ENCODE peak calls at places on chromosomes 16 and 17, in four cellular contexts. I, J, T and M are unnamed samples.

GRCh38 chr16:1530349-1530882 is 3.0 kb upstream of the TMEM204 start:
- DNase-seq in T (no peak), I (no peak), J (no peak), M (no peak)

GRCh38 chr16:13343981-13344380 is 442.6 kb downstream of the SHISA9 start:
- DNase-seq in J (no peak), T (no peak), I (no peak), M (no peak)

GRCh38 chr16:70772493-70772892 is 28.5 kb downstream of the VAC14 start:
- DNase-seq in I (no peak), T (no peak), J (no peak), M (no peak)

GRCh38 chr17:82236142-82236971 is 7.5 kb downstream of the SLC16A3 start:
- DNase-seq in T (no peak), I (peak; percentile 79), J (peak; percentile 79), M (peak; percentile 88)

GRCh38 chr17:77451894-77452852 is 311.4 kb downstream of the SEC14L1 start:
- DNase-seq in T (no peak), I (no peak), J (no peak), M (peak; percentile 77)

GRCh38 chr17:3433741-3434140 is at the start of gene OR1E2:
- DNase-seq in T (no peak), J (no peak), I (no peak), M (no peak)

GRCh38 chr17:41510251-41511065 is 5.0 kb upstream of the KRT13 start:
- DNase-seq in T (no peak), J (no peak), I (no peak), M (peak; percentile 56)

GRCh38 chr17:13460646-13461045 is 141.1 kb downstream of the HS3ST3A1 start:
- DNase-seq in J (no peak), I (no peak), T (no peak), M (no peak)

GRCh38 chr17:49266233-49266632 is 35.6 kb upstream of the PHOSPHO1 start:
- DNase-seq in T (no peak), J (no peak), I (no peak), M (no peak)

GRCh38 chr17:81084691-81085419 is 49.9 kb downstream of the BAIAP2 start:
- DNase-seq in T (no peak), J (no peak), I (no peak), M (no peak)

GRCh38 chr17:11701906-11702305 is 103.6 kb downstream of the DNAH9 start:
- DNase-seq in J (no peak), T (no peak), I (no peak), M (no peak)

GRCh38 chr16:88558457-88559442 is 11.5 kb upstream of the ZC3H18 start:
- DNase-seq in I (peak; percentile 23), J (peak; percentile 83), T (peak; percentile 51), M (peak; percentile 85)

GRCh38 chr17:66633322-66633965 is 201.5 kb upstream of the CACNG5 start:
- DNase-seq in I (peak; percentile 70), T (no peak), J (no peak), M (no peak)

GRCh38 chr16:75952124-75952523 is 225.8 kb upstream of the CPHXL start:
- DNase-seq in J (no peak), I (no peak), T (no peak), M (no peak)

GRCh38 chr16:69186642-69187386 is at the start of gene SNTB2:
- DNase-seq in I (peak; percentile 89), T (peak; percentile 85), J (peak; percentile 87), M (peak; percentile 97)

GRCh38 chr17:48163809-48164208 is 56.2 kb downstream of the SNX11 start:
- DNase-seq in J (no peak), T (no peak), I (no peak), M (no peak)

GRCh38 chr16:88754912-88755744 is 29.9 kb downstream of the PIEZO1 start:
- DNase-seq in T (no peak), I (no peak), J (no peak), M (peak; percentile 76)

GRCh38 chr17:32503251-32504165 is 16.7 kb downstream of the CDK5R1 start:
- DNase-seq in I (peak; percentile 67), T (no peak), J (no peak), M (no peak)

GRCh38 chr16:87963400-87963799 is 12.2 kb downstream of the BANP start:
- DNase-seq in I (peak; percentile 89), J (no peak), T (no peak), M (no peak)